ENCODE peak calls at places on chromosome 9, in five cellular contexts. I is DND-41; Q is testis; D is adrenal gland; T is CD8-positive, alpha-beta T cell. O is an unnamed sample.

GRCh38 chr9:136799854-136800657 is 3.9 kb downstream of the CCDC183 start:
- DNase-seq in I (peak), Q (peak), D (peak), T (peak), O (peak)

GRCh38 chr9:69314547-69314946 is 10.5 kb upstream of the ENTREP1 start:
- DNase-seq in I (no peak), Q (no peak), D (no peak), T (no peak), O (no peak)

GRCh38 chr9:6226696-6227095 is 11.1 kb downstream of the IL33 start:
- DNase-seq in I (no peak), Q (peak), D (no peak), T (no peak), O (no peak)

GRCh38 chr9:128244443-128245226 is 31.2 kb downstream of the GOLGA2 start:
- DNase-seq in I (no peak), Q (peak), D (peak), T (no peak), O (peak)

GRCh38 chr9:90088411-90088810 is 483.6 kb downstream of the GADD45G start:
- DNase-seq in I (no peak), Q (no peak), D (no peak), T (no peak), O (no peak)

GRCh38 chr9:85743290-85744128 is 1.8 kb upstream of the AGTPBP1 start:
- DNase-seq in I (no peak), Q (peak), D (no peak), T (no peak), O (no peak)

GRCh38 chr9:128121924-128122808 is 5.4 kb downstream of the PTGES2 start:
- DNase-seq in I (no peak), Q (no peak), D (peak), T (no peak), O (peak)

GRCh38 chr9:14111670-14112069 is 202.3 kb downstream of the NFIB start:
- DNase-seq in I (no peak), Q (no peak), D (no peak), T (no peak), O (no peak)

GRCh38 chr9:76459691-76460635 is 981 bp downstream of the GCNT1 start:
- DNase-seq in I (peak), Q (peak), D (no peak), T (peak), O (peak)

DNA sequence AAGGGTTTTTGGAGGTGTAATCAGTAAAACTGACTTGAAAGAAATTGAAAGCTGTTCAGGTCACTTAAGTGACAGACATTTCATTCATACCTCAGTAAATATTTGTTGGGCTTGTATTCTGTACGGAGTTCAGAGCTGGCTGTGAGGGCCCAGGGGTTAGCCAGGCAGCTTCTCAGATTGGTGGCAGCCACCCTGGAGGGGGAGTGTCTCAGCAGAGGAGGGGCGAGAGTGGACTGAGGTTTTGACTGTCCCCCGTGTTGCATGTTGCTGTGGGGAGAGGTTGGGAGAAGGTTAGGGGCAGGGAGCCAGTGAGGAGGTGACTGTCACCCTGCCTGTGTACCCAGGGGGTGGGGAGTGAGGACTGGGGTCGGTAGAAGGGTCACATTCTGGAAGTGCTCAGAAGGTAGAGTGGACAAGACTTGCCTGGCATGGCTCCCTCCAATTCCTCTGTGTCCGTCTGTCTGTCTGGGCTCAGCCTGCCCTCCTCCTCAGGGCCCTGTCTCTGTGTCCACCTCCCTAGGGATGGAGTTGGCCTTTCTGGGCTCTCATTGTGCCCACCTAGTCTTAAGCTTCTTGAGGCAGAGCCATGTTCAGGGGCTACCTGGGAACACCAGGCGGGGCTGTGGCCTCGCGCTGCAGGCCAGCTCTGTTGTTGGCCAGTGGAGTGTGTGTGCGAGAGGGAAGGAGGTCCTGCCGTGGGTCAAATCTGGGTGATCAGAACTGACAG is 4.4 kb downstream of the PHF2 start:
- DNase-seq in I (no peak), Q (no peak), D (no peak), T (no peak), O (no peak)
- H3K27ac ChIP-seq in I (peak), Q (no peak), D (no peak), T (no peak), O (peak)

GRCh38 chr9:114507726-114508125 is 2.5 kb upstream of the WHRN start:
- DNase-seq in I (no peak), Q (peak), D (no peak), T (no peak), O (no peak)
- TF ChIP-seq CTCF in I (peak), Q (peak), D (peak), T (peak), O (no peak)

DNA sequence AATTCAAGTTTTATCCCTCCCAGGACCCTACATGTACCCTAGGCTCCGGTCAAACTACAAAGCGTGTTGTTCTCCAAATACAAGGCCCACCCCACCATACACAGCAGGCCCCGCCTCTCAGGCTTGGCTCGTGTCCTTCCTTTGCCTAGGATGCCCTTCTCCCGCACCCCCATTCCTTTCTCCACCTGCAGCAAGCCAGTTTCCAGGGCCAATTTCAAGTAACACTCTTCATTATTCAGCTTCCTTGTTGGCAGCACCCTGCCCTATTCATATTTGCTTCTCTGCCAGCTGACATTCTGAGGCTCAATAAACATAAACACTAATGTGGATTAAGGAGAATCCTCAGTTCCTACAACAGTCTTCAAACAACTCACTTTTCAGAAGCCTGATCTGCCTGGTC is 31.7 kb downstream of the EPB41L4B start:
- DNase-seq in I (no peak), Q (no peak), D (no peak), T (no peak), O (no peak)
- H3K4me3 ChIP-seq in I (no peak), Q (no peak), D (no peak), T (no peak), O (no peak)

DNA sequence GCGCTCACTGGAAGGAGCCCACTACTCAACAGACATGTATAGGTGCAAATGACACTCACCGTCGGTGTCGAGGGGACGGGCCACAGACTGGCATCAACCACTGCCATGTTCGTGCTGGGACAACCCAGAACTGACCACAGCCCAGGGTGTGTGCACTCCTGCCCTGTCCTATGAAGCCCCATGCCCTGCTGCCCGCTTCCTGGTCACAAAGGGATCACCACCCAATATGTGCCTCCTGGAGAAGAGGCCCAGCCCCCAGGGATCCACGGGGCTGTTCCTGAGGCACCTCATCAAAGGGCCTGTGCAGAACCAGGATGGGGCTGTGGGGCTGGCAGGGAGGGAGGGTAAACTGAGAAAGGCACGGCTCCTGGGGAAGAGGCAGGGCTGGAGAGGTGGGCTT is 43.1 kb downstream of the PRRT1B start:
- DNase-seq in I (no peak), Q (no peak), D (no peak), T (no peak), O (no peak)
- H3K27ac ChIP-seq in I (no peak), Q (no peak), D (no peak), T (no peak), O (no peak)

DNA sequence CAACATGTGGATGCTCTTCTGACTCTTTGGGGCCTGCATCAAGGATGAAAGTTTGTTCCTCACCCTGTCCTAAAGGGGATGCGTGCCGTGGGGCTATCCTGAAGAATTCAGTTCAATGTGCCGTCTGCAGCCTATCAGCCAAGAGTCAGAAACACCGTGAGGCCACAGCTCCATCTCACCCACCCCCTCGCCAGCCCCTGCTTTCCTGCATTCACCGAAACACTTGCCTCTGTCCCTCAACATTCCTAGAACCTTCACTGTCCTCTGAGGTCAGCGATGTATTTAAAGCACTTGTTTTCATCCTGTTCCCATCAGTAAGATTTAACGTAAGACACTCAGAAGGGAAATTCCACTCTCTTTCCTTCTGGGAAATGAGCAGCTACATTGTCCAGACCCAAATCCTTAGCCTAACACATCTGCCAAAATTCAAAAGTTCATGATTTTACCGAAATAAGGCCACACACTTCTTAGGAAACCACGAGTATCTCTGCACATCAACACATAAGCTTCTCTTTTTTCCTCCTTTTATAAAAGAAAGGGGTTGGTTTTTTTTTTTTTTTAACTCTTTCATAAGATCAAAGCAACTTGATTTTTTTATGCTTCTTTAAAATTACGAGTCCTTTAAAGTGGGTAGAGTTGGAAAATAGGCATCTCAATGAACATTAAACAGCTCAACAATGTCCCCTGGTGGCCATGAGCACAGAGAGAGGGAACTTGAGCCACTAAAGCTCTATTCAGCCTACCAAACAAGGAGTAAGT is 100.7 kb downstream of the SUSD1 start:
- DNase-seq in I (peak), Q (peak), D (peak), T (peak), O (peak)
- TF ChIP-seq CTCF in I (peak), Q (peak), D (peak), T (peak), O (peak)

GRCh38 chr9:126614455-126615248 is 924 bp downstream of the LMX1B start:
- DNase-seq in I (no peak), Q (no peak), D (no peak), T (no peak), O (no peak)
- H3K4me3 ChIP-seq in I (no peak), Q (no peak), D (no peak), T (no peak), O (peak)

DNA sequence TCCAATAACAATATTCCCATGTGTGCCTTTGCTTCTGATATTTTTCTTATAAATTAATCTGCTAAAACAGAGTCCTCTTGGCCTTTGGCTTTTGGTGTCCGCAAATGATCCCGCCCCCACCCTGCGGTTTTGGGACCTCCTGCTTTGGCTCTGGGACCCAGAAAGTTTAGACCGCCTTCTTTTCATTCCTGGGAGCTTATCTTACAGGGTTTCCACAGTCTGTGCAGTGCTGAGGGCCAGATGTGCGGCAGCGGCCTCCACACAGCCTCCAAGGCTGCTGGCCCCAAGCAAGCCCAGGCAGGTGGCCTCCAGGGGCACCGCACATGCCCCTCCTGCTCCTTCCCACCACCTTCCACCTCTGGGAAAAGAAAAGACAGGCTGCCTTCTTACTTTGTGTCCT is 191.5 kb downstream of the ERCC6L2 start:
- DNase-seq in I (no peak), Q (peak), D (peak), T (no peak), O (peak)
- H3K27ac ChIP-seq in I (no peak), Q (no peak), D (no peak), T (no peak), O (no peak)

DNA sequence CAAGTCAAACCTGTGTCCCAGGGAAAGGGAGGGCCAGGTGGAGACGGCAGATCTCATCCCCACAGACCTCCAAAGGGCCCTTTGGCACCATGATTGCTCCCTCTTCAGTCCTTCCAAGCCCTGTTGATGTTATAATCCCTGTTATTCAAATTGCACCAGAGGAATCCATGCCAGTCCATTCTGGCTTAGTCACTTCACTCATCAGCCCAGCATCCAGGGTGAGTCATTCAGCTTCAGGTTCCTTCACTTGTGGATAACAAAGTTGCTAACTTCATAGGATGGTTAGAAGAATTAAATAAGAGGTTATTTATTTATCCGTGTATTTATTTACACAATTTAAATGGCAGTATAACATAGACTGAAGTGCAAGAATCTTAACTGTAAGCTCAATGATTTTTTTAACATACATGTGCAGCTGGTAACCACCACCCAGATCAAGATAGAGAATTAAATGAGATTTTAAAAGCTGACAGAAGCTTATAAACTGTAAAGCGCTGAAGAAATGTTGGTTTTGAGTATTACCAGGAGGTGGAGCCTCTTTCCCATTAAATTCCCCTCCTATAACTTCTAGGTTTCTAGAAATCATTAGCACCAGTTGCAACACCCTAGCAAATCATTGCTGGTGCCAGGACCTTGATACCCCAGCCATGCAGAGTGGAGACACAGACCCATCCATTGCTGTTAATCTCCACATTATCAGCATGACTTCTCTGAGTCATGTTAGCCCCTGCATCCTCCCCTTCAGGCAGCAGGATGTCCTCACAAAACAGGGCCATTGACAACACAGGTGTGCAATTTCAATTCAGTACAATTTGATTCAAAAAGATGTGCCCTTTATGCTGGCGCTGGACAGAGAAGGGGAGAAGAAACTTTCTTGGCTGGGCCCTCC is 77.4 kb downstream of the SEC61B start:
- DNase-seq in I (no peak), Q (no peak), D (peak), T (no peak), O (no peak)
- TF ChIP-seq CTCF in I (no peak), Q (no peak), D (no peak), T (no peak), O (peak)

GRCh38 chr9:126125177-126125576 is 201.5 kb upstream of the MVB12B start:
- DNase-seq in I (no peak), Q (peak), D (peak), T (no peak), O (no peak)
- H3K4me3 ChIP-seq in I (no peak), Q (no peak), D (no peak), T (no peak), O (peak)